ENCODE peak calls at places on chromosome 22, in four cellular contexts. Z is transverse colon, I is ovary, D is heart left ventricle. N is an unnamed sample.

GRCh38 chr22:29043906-29044575 is 17.6 kb downstream of the C22orf31 start:
- DNase-seq in Z (no peak), I (no peak), D (no peak), N (no peak)

GRCh38 chr22:18121436-18122253 is 11.0 kb downstream of the TUBA8 start:
- DNase-seq in Z (no peak), I (no peak), D (no peak), N (no peak)

GRCh38 chr22:43060213-43060612 is 29.0 kb downstream of the TTLL1 start:
- DNase-seq in Z (peak; percentile 54), I (peak; percentile 45), D (no peak), N (peak; percentile 26)

GRCh38 chr22:40116496-40117200 is 61.1 kb upstream of the TNRC6B start:
- DNase-seq in Z (no peak), I (no peak), D (no peak), N (no peak)

GRCh38 chr22:19178065-19178658 is 374 bp downstream of the SLC25A1 start:
- DNase-seq in Z (peak; percentile 72), I (no peak), D (peak; percentile 75), N (peak; percentile 46)

GRCh38 chr22:23225724-23226496 is 45.6 kb downstream of the BCR start:
- DNase-seq in Z (peak; percentile 77), I (no peak), D (no peak), N (no peak)

GRCh38 chr22:28813772-28814518 is 13.6 kb upstream of the XBP1 start:
- DNase-seq in Z (peak; percentile 43), I (no peak), D (no peak), N (peak; percentile 56)

GRCh38 chr22:24836282-24836681 is 30.3 kb downstream of the SGSM1 start:
- DNase-seq in Z (no peak), I (no peak), D (no peak), N (no peak)

GRCh38 chr22:28139993-28140392 is 220.9 kb upstream of the PITPNB start:
- DNase-seq in Z (no peak), I (no peak), D (no peak), N (no peak)

GRCh38 chr22:17305076-17305475 is 64.2 kb upstream of the CECR2 start:
- DNase-seq in Z (no peak), I (no peak), D (no peak), N (no peak)

GRCh38 chr22:27771637-27772369 is 29.8 kb downstream of the MN1 start:
- DNase-seq in Z (no peak), I (no peak), D (no peak), N (no peak)

GRCh38 chr22:50228366-50228765 is 16.5 kb downstream of the TUBGCP6 start:
- DNase-seq in Z (no peak), I (no peak), D (no peak), N (no peak)

DNA sequence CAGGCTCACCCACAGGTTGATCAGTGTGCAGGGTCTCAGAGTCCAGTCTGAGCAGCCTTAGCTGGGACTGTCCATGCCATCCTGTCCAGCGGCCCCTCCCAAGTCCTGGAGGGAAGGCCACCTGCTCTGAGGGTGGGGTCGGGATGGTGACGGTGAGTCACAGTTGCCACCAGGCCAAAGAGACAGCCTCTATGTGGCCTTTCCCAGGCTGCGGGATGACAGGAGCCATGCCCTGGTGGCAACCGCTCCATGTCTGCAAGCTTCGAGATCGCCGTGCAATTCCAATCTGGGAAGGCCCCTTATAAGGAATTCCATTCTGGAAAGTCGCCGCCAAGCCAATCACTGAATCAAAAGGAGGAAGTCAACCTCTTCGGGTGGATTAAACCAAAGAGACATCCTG is 47.5 kb downstream of the RTL6 start:
- DNase-seq in Z (no peak), I (no peak), D (no peak), N (no peak)
- TF ChIP-seq CTCF in Z (no peak), I (no peak), D (no peak), N (no peak)

DNA sequence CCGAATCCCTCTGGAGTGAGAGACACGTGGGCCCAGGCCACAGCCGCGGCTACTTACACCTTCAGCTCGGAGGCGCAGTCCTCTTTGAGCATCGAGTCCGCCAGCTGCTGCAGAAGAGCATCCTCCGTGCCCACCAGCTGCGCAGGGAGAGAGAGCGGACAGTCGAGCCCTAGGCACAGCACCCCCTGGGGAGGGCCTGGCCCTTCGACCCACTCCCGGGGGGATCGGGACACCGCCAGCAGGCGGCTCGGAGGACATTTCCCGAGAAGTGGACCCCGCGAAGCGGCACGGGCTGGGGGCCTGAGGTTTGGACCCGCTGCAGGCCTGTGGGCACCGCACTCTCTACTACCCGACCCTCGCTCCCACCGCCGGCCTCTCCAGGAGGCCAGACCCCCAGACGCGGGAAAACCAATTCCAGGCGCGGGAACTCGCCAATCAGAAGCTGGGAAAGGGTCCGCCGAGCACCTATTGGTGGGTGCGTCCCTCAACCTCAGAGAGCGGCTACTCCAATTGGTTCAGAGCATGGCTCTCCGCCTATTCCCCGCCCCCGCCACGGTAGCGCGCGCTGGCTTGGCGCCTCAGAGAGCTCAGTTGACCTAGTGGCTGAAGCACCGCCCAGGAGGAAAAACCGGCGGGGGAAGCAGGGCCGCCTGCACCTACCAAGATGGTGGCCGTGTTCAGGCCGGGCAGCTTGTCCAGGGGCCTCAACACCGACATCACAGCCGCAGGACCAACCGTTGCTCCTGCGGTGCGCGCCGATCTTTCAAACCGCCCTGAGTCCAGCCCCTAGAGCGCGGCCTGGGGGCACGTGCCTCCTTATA is at the start of gene CENPM:
- DNase-seq in Z (peak; percentile 93), I (peak; percentile 93), D (peak; percentile 94), N (peak; percentile 91)
- TF ChIP-seq CTCF in Z (peak; percentile 39), I (peak; percentile 19), D (no peak), N (peak; percentile 5)

GRCh38 chr22:47571616-47572015 is 809.2 kb downstream of the TBC1D22A start:
- DNase-seq in Z (no peak), I (no peak), D (no peak), N (no peak)
- TF ChIP-seq CTCF in Z (no peak), I (no peak), D (no peak), N (no peak)

GRCh38 chr22:44727148-44727547 is 25.1 kb downstream of the PRR5 start:
- DNase-seq in Z (no peak), I (no peak), D (no peak), N (no peak)
- TF ChIP-seq CTCF in Z (no peak), I (no peak), D (no peak), N (no peak)

GRCh38 chr22:21713428-21714058 is 22.1 kb downstream of the YPEL1 start:
- DNase-seq in Z (no peak), I (no peak), D (no peak), N (no peak)
- TF ChIP-seq CTCF in Z (peak; percentile 4), I (no peak), D (no peak), N (no peak)

DNA sequence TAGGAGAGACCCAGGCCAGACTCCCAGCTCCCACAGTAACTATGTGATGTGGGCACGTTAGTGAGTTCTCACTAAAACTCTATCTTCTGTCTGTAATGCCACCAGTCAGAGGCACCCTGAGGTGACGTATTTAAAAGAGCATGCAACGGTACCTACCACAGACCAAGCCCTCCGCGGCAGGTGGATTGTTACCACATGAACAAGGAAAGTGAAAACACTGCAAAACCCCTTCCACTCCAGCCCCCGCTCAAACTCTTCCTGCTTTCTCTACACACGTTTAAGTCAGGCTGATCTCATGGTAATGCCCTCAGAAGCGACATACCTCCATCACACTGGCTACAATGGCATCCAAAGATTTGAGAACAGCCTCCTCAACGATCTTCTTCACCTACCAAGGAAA is 36.7 kb downstream of the SERPIND1 start:
- DNase-seq in Z (no peak), I (no peak), D (no peak), N (no peak)
- TF ChIP-seq CTCF in Z (no peak), I (no peak), D (no peak), N (no peak)

GRCh38 chr22:22109693-22110466 is 127.3 kb upstream of the TOP3B start:
- DNase-seq in Z (no peak), I (no peak), D (no peak), N (no peak)
- TF ChIP-seq CTCF in Z (no peak), I (no peak), D (no peak), N (no peak)

N was measured in uterus.